ENCODE peak calls at places on chromosomes 3 and 15, in four cellular contexts. W, U, Q and K are unnamed samples.

GRCh38 chr3:15797600-15798303 is at the start of gene ANKRD28:
- DNase-seq in Q (peak; percentile 86), U (no peak), W (no peak), K (no peak)

GRCh38 chr15:89243691-89244511 is at the start of gene FANCI:
- DNase-seq in U (peak; percentile 95), W (peak; percentile 99), Q (peak; percentile 89), K (peak; percentile 97)

GRCh38 chr3:172980849-172981248 is 160.2 kb downstream of the SPATA16 start:
- DNase-seq in W (no peak), Q (no peak), U (no peak), K (no peak)

GRCh38 chr15:79378394-79379158 is 53.6 kb upstream of the MINAR1 start:
- DNase-seq in U (no peak), W (no peak), Q (no peak), K (no peak)

GRCh38 chr3:23330568-23330967 is 127.4 kb downstream of the UBE2E2 start:
- DNase-seq in Q (no peak), W (no peak), U (no peak), K (no peak)

GRCh38 chr3:171704002-171704401 is 106.3 kb downstream of the PLD1 start:
- DNase-seq in W (no peak), Q (peak; percentile 28), U (no peak), K (peak; percentile 9)

GRCh38 chr3:54533856-54534255 is 394.0 kb downstream of the LRTM1 start:
- DNase-seq in U (no peak), Q (no peak), W (no peak), K (no peak)

GRCh38 chr3:30686176-30686575 is 79.8 kb downstream of the TGFBR2 start:
- DNase-seq in W (no peak), U (no peak), Q (no peak), K (no peak)

GRCh38 chr3:154095832-154096421 is 25.3 kb upstream of the ARHGEF26 start:
- DNase-seq in Q (peak; percentile 12), U (no peak), W (no peak), K (no peak)

GRCh38 chr3:159237221-159237620 is 435.4 kb downstream of the MFSD1 start:
- DNase-seq in U (no peak), W (no peak), Q (no peak), K (no peak)

GRCh38 chr3:15903164-15903563 is 105.4 kb upstream of the ANKRD28 start:
- DNase-seq in W (no peak), Q (no peak), U (no peak), K (peak; percentile 77)

GRCh38 chr3:194344012-194344411 is 7.1 kb downstream of the CPN2 start:
- DNase-seq in U (peak; percentile 74), Q (peak; percentile 28), W (peak; percentile 88), K (peak; percentile 70)

GRCh38 chr3:111768571-111769100 is 90.4 kb upstream of the PHLDB2 start:
- DNase-seq in W (no peak), Q (peak; percentile 79), U (no peak), K (no peak)

GRCh38 chr3:27714101-27714526 is 8.0 kb downstream of the EOMES start:
- DNase-seq in Q (no peak), U (no peak), W (no peak), K (no peak)

GRCh38 chr3:27713435-27713880 is 8.7 kb downstream of the EOMES start:
- DNase-seq in Q (no peak), W (peak; percentile 67), U (no peak), K (no peak)

GRCh38 chr3:27712136-27713065 is 9.7 kb downstream of the EOMES start:
- DNase-seq in Q (peak; percentile 55), U (peak; percentile 71), W (peak; percentile 93), K (peak; percentile 66)

GRCh38 chr3:27714692-27715453 is 7.2 kb downstream of the EOMES start:
- DNase-seq in Q (no peak), W (peak; percentile 80), U (no peak), K (no peak)

DNA sequence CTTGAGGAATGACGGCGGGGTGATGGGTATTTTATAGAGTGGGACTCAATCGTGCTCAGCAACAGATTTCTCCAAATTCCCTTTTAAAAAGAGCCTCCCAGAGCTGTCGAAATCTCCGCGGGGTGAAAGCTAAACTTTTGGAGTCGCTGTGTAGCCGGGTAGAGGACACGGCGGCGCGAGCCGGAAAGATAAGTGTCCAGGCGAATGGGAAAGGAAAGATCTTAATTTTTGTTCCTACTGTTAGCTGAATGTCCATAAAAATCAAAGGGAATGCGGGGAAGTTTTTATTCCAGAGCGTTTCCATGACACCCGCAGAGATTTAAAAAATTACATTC is 9.1 kb downstream of the EOMES start:
- DNase-seq in Q (no peak), W (no peak), U (no peak), K (no peak)
- H3K4me3 ChIP-seq in Q (no peak overlapping the region), W (peak overlapping the region; percentile 50), U (peak overlapping the region; percentile 77), K (peak overlapping the region; percentile 32)

DNA sequence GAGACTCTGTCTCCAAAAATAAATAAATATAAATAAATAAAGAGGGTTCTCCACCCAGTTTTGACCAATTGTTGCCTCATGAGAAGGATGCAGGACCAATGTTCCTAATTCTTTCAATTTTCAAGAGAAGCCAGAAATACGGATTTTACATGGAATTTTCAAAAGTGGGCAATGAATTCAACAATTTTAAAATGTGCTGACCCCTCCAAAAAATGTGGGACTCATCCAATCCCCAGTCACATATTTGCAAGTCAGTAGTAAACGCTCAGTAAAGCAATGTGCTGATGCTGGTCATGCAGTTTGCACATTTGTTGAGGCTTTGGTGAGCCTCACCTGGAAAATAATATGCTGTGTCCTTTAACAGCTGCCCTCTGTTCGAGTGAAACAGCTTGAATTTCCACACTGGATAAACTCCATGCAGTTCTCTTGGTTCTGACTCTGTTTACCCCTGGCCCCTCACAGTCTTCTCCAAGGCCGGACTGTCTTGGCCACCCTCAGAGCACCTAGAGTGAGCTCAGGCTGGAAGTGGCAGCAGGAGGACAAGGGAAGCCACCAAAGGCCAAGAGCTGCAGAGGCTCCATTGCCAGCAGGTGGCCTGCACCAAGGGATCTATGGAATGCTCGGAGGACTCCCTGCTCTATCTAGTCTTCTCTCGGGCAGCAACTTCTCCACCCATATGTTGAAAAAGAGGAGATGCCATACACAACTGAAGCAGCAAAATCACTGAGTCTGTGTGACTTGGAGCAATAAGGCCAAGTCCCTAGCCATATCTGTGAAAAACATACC is 246.8 kb downstream of the UACA start:
- DNase-seq in W (peak; percentile 55), Q (no peak), U (no peak), K (no peak)
- TF ChIP-seq CTCF in W (no peak), Q (peak; percentile 6), U (no peak), K (no peak)

GRCh38 chr3:156812521-156813335 is 13.4 kb upstream of the LEKR1 start:
- DNase-seq in Q (no peak), W (no peak), U (no peak), K (no peak)
- TF ChIP-seq POLR2AphosphoS5 in Q (no peak), W (no peak), U (no peak), K (no peak)

GRCh38 chr3:96869316-96869715 is 54.9 kb downstream of the EPHA6 start:
- DNase-seq in Q (no peak), U (no peak), W (no peak), K (no peak)
- H3K4me3 ChIP-seq in Q (no peak overlapping the region), U (no peak overlapping the region), W (no peak overlapping the region), K (no peak overlapping the region)

DNA sequence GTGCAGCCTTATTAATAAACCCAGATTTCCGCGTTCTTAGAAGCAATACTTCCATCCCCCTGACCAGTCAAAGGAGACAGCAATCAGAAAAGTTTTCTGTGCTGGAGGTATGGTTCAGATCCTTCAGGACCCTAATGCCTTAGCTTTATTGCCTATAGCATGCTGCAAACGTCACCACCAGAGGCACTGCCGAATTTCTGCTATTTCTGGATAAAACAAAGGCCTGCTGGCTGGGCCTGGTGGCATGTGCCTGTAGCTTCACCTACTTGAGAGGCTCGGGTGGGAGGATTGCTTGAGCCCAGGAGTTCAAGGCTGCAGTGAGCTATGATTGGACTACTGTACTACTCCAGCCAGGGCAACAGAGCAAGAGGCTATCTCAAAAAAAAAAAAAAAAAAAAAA is 407.2 kb downstream of the FOXP1 start:
- DNase-seq in Q (no peak), W (no peak), U (no peak), K (no peak)
- TF ChIP-seq CTCF in Q (no peak), W (no peak), U (no peak), K (no peak)

DNA sequence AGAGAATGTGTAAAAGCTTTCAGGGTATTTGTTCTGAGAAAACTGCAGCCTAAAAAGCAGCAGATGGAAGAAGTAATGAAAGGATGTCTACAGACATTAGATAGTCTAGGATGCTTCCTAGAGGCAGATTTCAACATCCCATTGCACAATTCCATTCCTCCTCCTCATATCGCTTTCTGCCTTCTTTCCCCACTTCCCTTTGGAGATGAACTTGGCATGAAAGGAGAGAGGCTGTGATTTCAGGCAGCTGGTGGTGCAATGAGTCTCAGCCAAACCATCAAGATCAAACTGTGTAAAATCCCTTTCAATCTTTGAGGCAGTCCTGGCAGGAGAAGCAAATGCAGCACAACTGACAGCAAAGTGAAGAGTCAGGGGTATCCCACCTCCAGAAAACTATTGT is 438.7 kb upstream of the KCNMB2 start:
- DNase-seq in Q (no peak), W (no peak), U (no peak), K (no peak)
- TF ChIP-seq POLR2AphosphoS5 in Q (no peak), W (no peak), U (peak; percentile 37), K (no peak)

GRCh38 chr3:129793356-129793755 is 100.2 kb downstream of the TMCC1 start:
- DNase-seq in Q (no peak), W (no peak), U (no peak), K (no peak)

GRCh38 chr3:129795596-129795995 is 97.9 kb downstream of the TMCC1 start:
- DNase-seq in Q (peak; percentile 63), U (no peak), W (no peak), K (no peak)

GRCh38 chr3:129796146-129796545 is 97.4 kb downstream of the TMCC1 start:
- DNase-seq in W (no peak), U (no peak), Q (no peak), K (no peak)

GRCh38 chr3:129793947-129794318 is 99.6 kb downstream of the TMCC1 start:
- DNase-seq in Q (no peak), W (no peak), U (no peak), K (no peak)

DNA sequence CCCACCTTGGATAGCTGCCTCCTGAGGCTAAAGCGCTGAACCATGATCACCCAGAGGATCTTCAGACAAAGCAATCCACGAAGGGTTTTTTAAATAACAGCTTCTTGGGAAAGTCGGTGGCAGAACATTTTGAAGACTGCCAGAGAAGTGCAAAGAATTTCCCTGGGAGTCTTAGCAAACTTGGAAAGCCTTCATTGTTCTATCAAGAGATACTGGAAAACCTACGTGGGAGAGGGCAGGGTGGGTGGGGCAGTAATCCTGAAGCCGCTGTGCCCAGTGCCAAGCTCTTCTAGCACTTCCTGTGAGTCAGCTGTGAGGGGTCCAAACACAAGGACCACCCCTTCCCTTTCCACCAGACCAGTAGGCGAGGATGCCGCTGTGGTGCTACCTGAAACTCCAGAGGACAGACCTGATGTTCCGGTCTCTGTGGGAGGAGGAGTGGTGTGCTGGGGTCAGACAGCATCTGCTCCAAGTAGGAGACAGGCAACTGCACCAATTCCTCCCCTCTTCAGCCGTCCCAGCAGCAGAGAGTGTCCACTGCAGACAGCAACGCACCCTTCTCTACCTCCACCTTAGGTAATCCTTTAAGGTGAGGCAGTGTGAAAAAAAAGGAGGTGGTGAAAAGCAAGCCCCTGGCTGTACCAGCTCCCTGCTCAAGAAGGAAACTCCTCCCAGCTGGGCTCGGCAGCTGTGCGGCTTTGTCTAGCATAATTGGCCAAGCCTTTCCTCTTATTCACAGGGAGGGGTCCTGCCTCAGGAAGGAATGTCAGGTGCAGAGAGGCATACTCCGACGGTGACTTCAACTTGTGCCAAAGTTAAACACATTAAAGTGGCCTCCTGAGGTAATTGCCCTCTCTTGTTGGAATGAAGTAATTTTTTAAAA is 99.0 kb downstream of the TMCC1 start:
- DNase-seq in Q (peak; percentile 88), W (peak; percentile 78), U (no peak), K (peak; percentile 24)
- H3K4me3 ChIP-seq in Q (peak overlapping the region; percentile 60), W (peak overlapping the region; percentile 5), U (peak overlapping the region; percentile 54), K (no peak overlapping the region)